ENCODE peak calls at places on chromosomes 11 and 22, in seven cellular contexts. O is left cardiac atrium; T is IMR-90; N is coronary artery; H is stimulated activated CD8-positive, alpha-beta memory T cell treated with anti-CD3 and anti-CD28 coated beads, Interleukin-7, amount 100 ng/mL, for 1 hour; Z is GM13977; U is colonic mucosa. M is an unnamed sample.

GRCh38 chr22:25702046-25702445 is 39.9 kb upstream of the MYO18B start:
- DNase-seq in O (no peak), T (peak), N (no peak), H (no peak), Z (peak), U (no peak), M (no peak)

GRCh38 chr22:38841211-38841610 is 2.6 kb downstream of the NPTXR start:
- DNase-seq in O (no peak), T (no peak), N (no peak), H (no peak), Z (no peak), U (no peak), M (no peak)

GRCh38 chr11:126139541-126140091 is 71.8 kb downstream of the RPUSD4 start:
- DNase-seq in O (no peak), T (peak), N (no peak), H (no peak), Z (no peak), U (no peak), M (peak)

GRCh38 chr22:11042116-11042515 is 4485.9 kb upstream of the OR11H1 start:
- DNase-seq in O (no peak), T (no peak), N (peak), H (no peak), Z (no peak), U (no peak), M (no peak)

GRCh38 chr11:129866328-129866727 is 29.1 kb downstream of the NFRKB start:
- DNase-seq in O (no peak), T (no peak), N (no peak), H (no peak), Z (no peak), U (no peak), M (no peak)

GRCh38 chr22:26143801-26144325 is 25.4 kb upstream of the SEZ6L start:
- DNase-seq in O (no peak), T (no peak), N (no peak), H (no peak), Z (no peak), U (no peak), M (no peak)

GRCh38 chr11:36066891-36067290 is 123.0 kb downstream of the LDLRAD3 start:
- DNase-seq in O (no peak), T (no peak), N (no peak), H (no peak), Z (no peak), U (no peak), M (no peak)

GRCh38 chr11:102081313-102081712 is 28.9 kb upstream of the YAP1 start:
- DNase-seq in O (no peak), T (no peak), N (no peak), H (no peak), Z (no peak), U (no peak), M (no peak)

GRCh38 chr11:7272373-7272772 is 20.7 kb downstream of the SYT9 start:
- DNase-seq in O (no peak), T (no peak), N (no peak), H (no peak), Z (no peak), U (no peak), M (no peak)

GRCh38 chr11:12100886-12101285 is 9.5 kb upstream of the MICAL2 start:
- DNase-seq in O (peak), T (no peak), N (no peak), H (no peak), Z (no peak), U (no peak), M (no peak)

GRCh38 chr22:36330655-36331305 is 57.0 kb downstream of the MYH9 start:
- DNase-seq in O (peak), T (peak), N (no peak), H (no peak), Z (no peak), U (peak), M (no peak)

GRCh38 chr11:44241851-44242250 is 68.1 kb downstream of the ALX4 start:
- DNase-seq in O (peak), T (no peak), N (no peak), H (no peak), Z (no peak), U (no peak), M (no peak)

GRCh38 chr22:35731321-35731720 is 13.6 kb downstream of the APOL5 start:
- DNase-seq in O (no peak), T (no peak), N (no peak), H (no peak), Z (no peak), U (no peak), M (no peak)

GRCh38 chr11:61657566-61657965 is 22.6 kb upstream of the DAGLA start:
- DNase-seq in O (no peak), T (no peak), N (no peak), H (no peak), Z (no peak), U (no peak), M (no peak)

GRCh38 chr11:45141631-45142030 is 4.8 kb upstream of the PRDM11 start:
- DNase-seq in O (no peak), T (no peak), N (no peak), H (no peak), Z (peak), U (peak), M (no peak)

GRCh38 chr11:20739004-20739612 is 69.7 kb downstream of the NELL1 start:
- DNase-seq in O (no peak), T (no peak), N (no peak), H (no peak), Z (no peak), U (no peak), M (no peak)

GRCh38 chr11:64014361-64014760 is 21.4 kb upstream of the FLRT1 start:
- DNase-seq in O (no peak), T (no peak), N (no peak), H (no peak), Z (no peak), U (no peak), M (no peak)

GRCh38 chr11:122189259-122189658 is 73.2 kb upstream of the BLID start:
- DNase-seq in O (no peak), T (peak), N (no peak), H (no peak), Z (no peak), U (no peak), M (no peak)

GRCh38 chr11:109275931-109276330 is 146.1 kb upstream of the C11orf87 start:
- DNase-seq in O (no peak), T (no peak), N (no peak), H (no peak), Z (no peak), U (no peak), M (no peak)

GRCh38 chr11:73521621-73522020 is 76.3 kb downstream of the FAM168A start:
- DNase-seq in O (no peak), T (peak), N (no peak), H (no peak), Z (no peak), U (no peak), M (no peak)

GRCh38 chr11:69801513-69802335 is 17.5 kb downstream of the FGF3 start:
- DNase-seq in O (no peak), T (no peak), N (no peak), H (peak), Z (peak), U (peak), M (no peak)

GRCh38 chr22:42621505-42622002 is 6.9 kb upstream of the POLDIP3 start:
- DNase-seq in O (peak), T (peak), N (no peak), H (peak), Z (peak), U (peak), M (no peak)

GRCh38 chr11:36432747-36433146 is 77.3 kb downstream of the TRAF6 start:
- DNase-seq in O (no peak), T (no peak), N (no peak), H (no peak), Z (no peak), U (no peak), M (no peak)

GRCh38 chr22:47107431-47107830 is 345.0 kb downstream of the TBC1D22A start:
- DNase-seq in O (no peak), T (peak), N (no peak), H (no peak), Z (no peak), U (no peak), M (no peak)

GRCh38 chr11:111707039-111707690 is 59.0 kb downstream of the PPP2R1B start:
- DNase-seq in O (peak), T (peak), N (no peak), H (no peak), Z (no peak), U (peak), M (no peak)

GRCh38 chr11:19829109-19829790 is 116.6 kb downstream of the NAV2 start:
- DNase-seq in O (no peak), T (no peak), N (no peak), H (no peak), Z (peak), U (peak), M (no peak)

GRCh38 chr11:26028294-26028954 is 303.5 kb upstream of the ANO3 start:
- DNase-seq in O (no peak), T (peak), N (no peak), H (no peak), Z (no peak), U (no peak), M (no peak)

GRCh38 chr22:42716649-42717127 is 4.0 kb downstream of the A4GALT start:
- DNase-seq in O (no peak), T (no peak), N (no peak), H (no peak), Z (no peak), U (no peak), M (no peak)

GRCh38 chr22:17106785-17107546 is 14.2 kb downstream of the TMEM121B start:
- DNase-seq in O (no peak), T (no peak), N (no peak), H (no peak), Z (no peak), U (no peak), M (no peak)